ENCODE peak calls at places on chromosome 21, in seven cellular contexts. D is NCI-H2227 treated with DMSO at 0.1 percent for 48 hours; X is GF-D8; I is activated CD4-positive, alpha-beta T cell treated with anti-CD3 and anti-CD28 coated beads, Interleukin-2, amount 10 ng/mL, durations not matched to agents 7 days and 5 days; K is NCI-H1105 treated with DMSO at 0.1 percent for 48 hours; Q is right cardiac atrium; N is fibroblast of mammary gland. A is an unnamed sample.

GRCh38 chr21:24223625-24224024 is 1383.7 kb downstream of the MRPL39 start:
- DNase-seq in N (no peak), X (no peak), K (no peak), I (no peak), Q (no peak), D (no peak), A (no peak)

GRCh38 chr21:33064623-33064996 is 5.3 kb upstream of the OLIG1 start:
- DNase-seq in N (no peak), X (no peak), Q (no peak), D (no peak), K (no peak), I (no peak), A (no peak)

GRCh38 chr21:31460985-31461384 is 116.9 kb upstream of the TIAM1 start:
- DNase-seq in I (no peak), K (no peak), X (no peak), D (no peak), N (no peak), Q (no peak), A (no peak)

GRCh38 chr21:40929833-40930232 is 82.9 kb upstream of the DSCAM start:
- DNase-seq in Q (no peak), K (no peak), D (no peak), X (no peak), N (no peak), I (no peak), A (no peak)

GRCh38 chr21:44049606-44050005 is 37.5 kb downstream of the TRAPPC10 start:
- DNase-seq in K (no peak), N (no peak), Q (no peak), D (no peak), I (no peak), X (no peak), A (no peak)

GRCh38 chr21:46126321-46127238 is 28.7 kb downstream of the COL6A2 start:
- DNase-seq in N (peak), K (no peak), D (no peak), X (no peak), I (no peak), Q (peak), A (peak)

GRCh38 chr21:42807938-42808613 is 71.3 kb downstream of the WDR4 start:
- DNase-seq in K (no peak), X (peak), Q (no peak), I (no peak), N (no peak), D (no peak), A (no peak)

GRCh38 chr21:28627691-28628090 is 365.0 kb downstream of the LTN1 start:
- DNase-seq in K (no peak), D (no peak), Q (no peak), I (no peak), N (peak), X (no peak), A (no peak)

GRCh38 chr21:43352568-43353281 is 74.2 kb downstream of the SIK1 start:
- DNase-seq in I (peak), K (no peak), Q (peak), D (no peak), N (peak), X (no peak), A (no peak)